ENCODE peak calls at places on chromosomes 3 and 15, in four cellular contexts. One of them, this sample, is unnamed.

GRCh38 chr3:133568294-133569014 is 5.0 kb upstream of the CDV3 start:
- DNase-seq in stimulated activated CD4-positive, alpha-beta T cell treated with anti-CD3 and anti-CD28 coated beads, Interleukin-1b, Interleukin-23, amount 100 ng/mL, for 48 hours: no peak
- DNase-seq in psoas muscle: no peak
- DNase-seq in thyroid gland: no peak
- DNase-seq in this sample: no peak

GRCh38 chr3:46607603-46608028 is 4.7 kb upstream of the FAM240A start:
- DNase-seq in thyroid gland: no peak
- DNase-seq in psoas muscle: peak; percentile 57
- DNase-seq in stimulated activated CD4-positive, alpha-beta T cell treated with anti-CD3 and anti-CD28 coated beads, Interleukin-1b, Interleukin-23, amount 100 ng/mL, for 48 hours: no peak
- DNase-seq in this sample: no peak

GRCh38 chr15:51030649-51031316 is 63.9 kb downstream of the TNFAIP8L3 start:
- DNase-seq in thyroid gland: peak; percentile 65
- DNase-seq in stimulated activated CD4-positive, alpha-beta T cell treated with anti-CD3 and anti-CD28 coated beads, Interleukin-1b, Interleukin-23, amount 100 ng/mL, for 48 hours: no peak
- DNase-seq in psoas muscle: no peak
- DNase-seq in this sample: no peak

GRCh38 chr3:127675651-127676391 is 3.1 kb downstream of the ABTB1 start:
- DNase-seq in stimulated activated CD4-positive, alpha-beta T cell treated with anti-CD3 and anti-CD28 coated beads, Interleukin-1b, Interleukin-23, amount 100 ng/mL, for 48 hours: no peak
- DNase-seq in thyroid gland: peak; percentile 1
- DNase-seq in psoas muscle: peak; percentile 50
- DNase-seq in this sample: peak; percentile 1

GRCh38 chr3:32542807-32543206 is 27.9 kb downstream of the DYNC1LI1 start:
- DNase-seq in psoas muscle: no peak
- DNase-seq in thyroid gland: no peak
- DNase-seq in stimulated activated CD4-positive, alpha-beta T cell treated with anti-CD3 and anti-CD28 coated beads, Interleukin-1b, Interleukin-23, amount 100 ng/mL, for 48 hours: no peak
- DNase-seq in this sample: no peak

GRCh38 chr15:35740761-35741160 is 194.8 kb upstream of the DPH6 start:
- DNase-seq in psoas muscle: no peak
- DNase-seq in stimulated activated CD4-positive, alpha-beta T cell treated with anti-CD3 and anti-CD28 coated beads, Interleukin-1b, Interleukin-23, amount 100 ng/mL, for 48 hours: no peak
- DNase-seq in thyroid gland: no peak
- DNase-seq in this sample: no peak

GRCh38 chr3:23712656-23713559 is 92.8 kb upstream of the UBE2E1 start:
- DNase-seq in psoas muscle: peak; percentile 80
- DNase-seq in thyroid gland: peak; percentile 38
- DNase-seq in stimulated activated CD4-positive, alpha-beta T cell treated with anti-CD3 and anti-CD28 coated beads, Interleukin-1b, Interleukin-23, amount 100 ng/mL, for 48 hours: no peak
- DNase-seq in this sample: no peak

GRCh38 chr3:132256984-132257383 is 60.2 kb upstream of the ACP3 start:
- DNase-seq in stimulated activated CD4-positive, alpha-beta T cell treated with anti-CD3 and anti-CD28 coated beads, Interleukin-1b, Interleukin-23, amount 100 ng/mL, for 48 hours: no peak
- DNase-seq in thyroid gland: peak; percentile 54
- DNase-seq in psoas muscle: no peak
- DNase-seq in this sample: no peak

GRCh38 chr3:150074697-150075416 is 104.2 kb upstream of the PFN2 start:
- DNase-seq in thyroid gland: no peak
- DNase-seq in psoas muscle: no peak
- DNase-seq in stimulated activated CD4-positive, alpha-beta T cell treated with anti-CD3 and anti-CD28 coated beads, Interleukin-1b, Interleukin-23, amount 100 ng/mL, for 48 hours: no peak
- DNase-seq in this sample: no peak

GRCh38 chr3:10335190-10335738 is 14.4 kb upstream of the SEC13 start:
- DNase-seq in thyroid gland: no peak
- DNase-seq in psoas muscle: peak; percentile 32
- DNase-seq in stimulated activated CD4-positive, alpha-beta T cell treated with anti-CD3 and anti-CD28 coated beads, Interleukin-1b, Interleukin-23, amount 100 ng/mL, for 48 hours: no peak
- DNase-seq in this sample: no peak

GRCh38 chr15:47351501-47351900 is 365.8 kb upstream of the SEMA6D start:
- DNase-seq in thyroid gland: no peak
- DNase-seq in stimulated activated CD4-positive, alpha-beta T cell treated with anti-CD3 and anti-CD28 coated beads, Interleukin-1b, Interleukin-23, amount 100 ng/mL, for 48 hours: no peak
- DNase-seq in psoas muscle: no peak
- DNase-seq in this sample: no peak

GRCh38 chr3:115922681-115923347 is 299.5 kb downstream of the GAP43 start:
- DNase-seq in psoas muscle: no peak
- DNase-seq in stimulated activated CD4-positive, alpha-beta T cell treated with anti-CD3 and anti-CD28 coated beads, Interleukin-1b, Interleukin-23, amount 100 ng/mL, for 48 hours: no peak
- DNase-seq in thyroid gland: no peak
- DNase-seq in this sample: no peak

GRCh38 chr3:133840055-133840737 is 34.6 kb downstream of the SRPRB start:
- DNase-seq in stimulated activated CD4-positive, alpha-beta T cell treated with anti-CD3 and anti-CD28 coated beads, Interleukin-1b, Interleukin-23, amount 100 ng/mL, for 48 hours: no peak
- DNase-seq in psoas muscle: no peak
- DNase-seq in thyroid gland: no peak
- DNase-seq in this sample: no peak

GRCh38 chr3:31882431-31882830 is 98.6 kb downstream of the OSBPL10 start:
- DNase-seq in stimulated activated CD4-positive, alpha-beta T cell treated with anti-CD3 and anti-CD28 coated beads, Interleukin-1b, Interleukin-23, amount 100 ng/mL, for 48 hours: no peak
- DNase-seq in psoas muscle: no peak
- DNase-seq in thyroid gland: no peak
- DNase-seq in this sample: no peak

GRCh38 chr3:158775801-158776399 is 26.0 kb upstream of the MFSD1 start:
- DNase-seq in stimulated activated CD4-positive, alpha-beta T cell treated with anti-CD3 and anti-CD28 coated beads, Interleukin-1b, Interleukin-23, amount 100 ng/mL, for 48 hours: no peak
- DNase-seq in psoas muscle: no peak
- DNase-seq in thyroid gland: peak; percentile 9
- DNase-seq in this sample: no peak

GRCh38 chr3:123068227-123069020 is 1.6 kb downstream of the PDIA5 start:
- DNase-seq in stimulated activated CD4-positive, alpha-beta T cell treated with anti-CD3 and anti-CD28 coated beads, Interleukin-1b, Interleukin-23, amount 100 ng/mL, for 48 hours: no peak
- DNase-seq in thyroid gland: no peak
- DNase-seq in psoas muscle: no peak
- DNase-seq in this sample: no peak

GRCh38 chr3:61381745-61382392 is 130.6 kb upstream of the FHIT start:
- DNase-seq in psoas muscle: no peak
- DNase-seq in thyroid gland: no peak
- DNase-seq in stimulated activated CD4-positive, alpha-beta T cell treated with anti-CD3 and anti-CD28 coated beads, Interleukin-1b, Interleukin-23, amount 100 ng/mL, for 48 hours: no peak
- DNase-seq in this sample: no peak

GRCh38 chr3:76873509-76874242 is 166.2 kb upstream of the ROBO2 start:
- DNase-seq in stimulated activated CD4-positive, alpha-beta T cell treated with anti-CD3 and anti-CD28 coated beads, Interleukin-1b, Interleukin-23, amount 100 ng/mL, for 48 hours: no peak
- DNase-seq in psoas muscle: no peak
- DNase-seq in thyroid gland: no peak
- DNase-seq in this sample: no peak

GRCh38 chr3:197541756-197542539 is 13.8 kb downstream of the BDH1 start:
- DNase-seq in psoas muscle: peak; percentile 81
- DNase-seq in stimulated activated CD4-positive, alpha-beta T cell treated with anti-CD3 and anti-CD28 coated beads, Interleukin-1b, Interleukin-23, amount 100 ng/mL, for 48 hours: no peak
- DNase-seq in thyroid gland: peak; percentile 44
- DNase-seq in this sample: no peak

GRCh38 chr15:101579766-101580165 is 72.4 kb downstream of the TM2D3 start:
- DNase-seq in stimulated activated CD4-positive, alpha-beta T cell treated with anti-CD3 and anti-CD28 coated beads, Interleukin-1b, Interleukin-23, amount 100 ng/mL, for 48 hours: no peak
- DNase-seq in thyroid gland: no peak
- DNase-seq in psoas muscle: no peak
- DNase-seq in this sample: no peak

GRCh38 chr3:169420429-169420828 is 243.1 kb downstream of the MECOM start:
- DNase-seq in thyroid gland: no peak
- DNase-seq in stimulated activated CD4-positive, alpha-beta T cell treated with anti-CD3 and anti-CD28 coated beads, Interleukin-1b, Interleukin-23, amount 100 ng/mL, for 48 hours: no peak
- DNase-seq in psoas muscle: no peak
- DNase-seq in this sample: no peak

GRCh38 chr3:46612324-46612723 is at the start of gene FAM240A:
- DNase-seq in psoas muscle: peak; percentile 51
- DNase-seq in stimulated activated CD4-positive, alpha-beta T cell treated with anti-CD3 and anti-CD28 coated beads, Interleukin-1b, Interleukin-23, amount 100 ng/mL, for 48 hours: no peak
- DNase-seq in thyroid gland: peak; percentile 84
- DNase-seq in this sample: no peak

GRCh38 chr15:84924074-84924700 is 39.7 kb downstream of the SLC28A1 start:
- DNase-seq in thyroid gland: no peak
- DNase-seq in psoas muscle: no peak
- DNase-seq in stimulated activated CD4-positive, alpha-beta T cell treated with anti-CD3 and anti-CD28 coated beads, Interleukin-1b, Interleukin-23, amount 100 ng/mL, for 48 hours: no peak
- DNase-seq in this sample: no peak

GRCh38 chr3:53599780-53600179 is 105.4 kb downstream of the CACNA1D start:
- DNase-seq in stimulated activated CD4-positive, alpha-beta T cell treated with anti-CD3 and anti-CD28 coated beads, Interleukin-1b, Interleukin-23, amount 100 ng/mL, for 48 hours: no peak
- DNase-seq in psoas muscle: no peak
- DNase-seq in thyroid gland: no peak
- DNase-seq in this sample: no peak

GRCh38 chr15:83081256-83082014 is 14.4 kb upstream of the BTBD1 start:
- DNase-seq in psoas muscle: no peak
- DNase-seq in stimulated activated CD4-positive, alpha-beta T cell treated with anti-CD3 and anti-CD28 coated beads, Interleukin-1b, Interleukin-23, amount 100 ng/mL, for 48 hours: no peak
- DNase-seq in thyroid gland: no peak
- DNase-seq in this sample: no peak

GRCh38 chr15:91552555-91552954 is 301.0 kb upstream of the SLCO3A1 start:
- DNase-seq in thyroid gland: no peak
- DNase-seq in stimulated activated CD4-positive, alpha-beta T cell treated with anti-CD3 and anti-CD28 coated beads, Interleukin-1b, Interleukin-23, amount 100 ng/mL, for 48 hours: no peak
- DNase-seq in psoas muscle: no peak
- DNase-seq in this sample: no peak

GRCh38 chr15:47374222-47374621 is 343.1 kb upstream of the SEMA6D start:
- DNase-seq in thyroid gland: no peak
- DNase-seq in psoas muscle: no peak
- DNase-seq in stimulated activated CD4-positive, alpha-beta T cell treated with anti-CD3 and anti-CD28 coated beads, Interleukin-1b, Interleukin-23, amount 100 ng/mL, for 48 hours: no peak
- DNase-seq in this sample: no peak

GRCh38 chr3:189123595-189124387 is 48.0 kb upstream of the TPRG1 start:
- DNase-seq in stimulated activated CD4-positive, alpha-beta T cell treated with anti-CD3 and anti-CD28 coated beads, Interleukin-1b, Interleukin-23, amount 100 ng/mL, for 48 hours: no peak
- DNase-seq in thyroid gland: peak; percentile 92
- DNase-seq in psoas muscle: peak; percentile 59
- DNase-seq in this sample: no peak

GRCh38 chr3:105957722-105958121 is 88.9 kb upstream of the CBLB start:
- DNase-seq in psoas muscle: no peak
- DNase-seq in thyroid gland: no peak
- DNase-seq in stimulated activated CD4-positive, alpha-beta T cell treated with anti-CD3 and anti-CD28 coated beads, Interleukin-1b, Interleukin-23, amount 100 ng/mL, for 48 hours: no peak
- DNase-seq in this sample: no peak

GRCh38 chr3:15645740-15646490 is 44.4 kb downstream of the BTD start:
- DNase-seq in stimulated activated CD4-positive, alpha-beta T cell treated with anti-CD3 and anti-CD28 coated beads, Interleukin-1b, Interleukin-23, amount 100 ng/mL, for 48 hours: no peak
- DNase-seq in thyroid gland: no peak
- DNase-seq in psoas muscle: peak; percentile 90
- DNase-seq in this sample: no peak

GRCh38 chr3:72127843-72128242 is 342.9 kb upstream of the PROK2 start:
- DNase-seq in thyroid gland: no peak
- DNase-seq in stimulated activated CD4-positive, alpha-beta T cell treated with anti-CD3 and anti-CD28 coated beads, Interleukin-1b, Interleukin-23, amount 100 ng/mL, for 48 hours: no peak
- DNase-seq in psoas muscle: no peak
- DNase-seq in this sample: no peak

GRCh38 chr15:74725845-74726773 is 781 bp upstream of the CYP1A1 start:
- DNase-seq in stimulated activated CD4-positive, alpha-beta T cell treated with anti-CD3 and anti-CD28 coated beads, Interleukin-1b, Interleukin-23, amount 100 ng/mL, for 48 hours: peak; percentile 40
- DNase-seq in psoas muscle: peak; percentile 70
- DNase-seq in thyroid gland: peak; percentile 33
- DNase-seq in this sample: peak; percentile 67

GRCh38 chr3:28934135-28934813 is 346.6 kb upstream of the RBMS3 start:
- DNase-seq in stimulated activated CD4-positive, alpha-beta T cell treated with anti-CD3 and anti-CD28 coated beads, Interleukin-1b, Interleukin-23, amount 100 ng/mL, for 48 hours: no peak
- DNase-seq in thyroid gland: no peak
- DNase-seq in psoas muscle: no peak
- DNase-seq in this sample: no peak

GRCh38 chr3:195237981-195238625 is 32.9 kb downstream of the XXYLT1 start:
- DNase-seq in psoas muscle: peak; percentile 42
- DNase-seq in stimulated activated CD4-positive, alpha-beta T cell treated with anti-CD3 and anti-CD28 coated beads, Interleukin-1b, Interleukin-23, amount 100 ng/mL, for 48 hours: no peak
- DNase-seq in thyroid gland: no peak
- DNase-seq in this sample: no peak

GRCh38 chr3:73547427-73548036 is 77.2 kb downstream of the PDZRN3 start:
- DNase-seq in psoas muscle: no peak
- DNase-seq in thyroid gland: no peak
- DNase-seq in stimulated activated CD4-positive, alpha-beta T cell treated with anti-CD3 and anti-CD28 coated beads, Interleukin-1b, Interleukin-23, amount 100 ng/mL, for 48 hours: no peak
- DNase-seq in this sample: no peak

GRCh38 chr3:14312375-14312774 is 90.0 kb upstream of the SLC6A6 start:
- DNase-seq in stimulated activated CD4-positive, alpha-beta T cell treated with anti-CD3 and anti-CD28 coated beads, Interleukin-1b, Interleukin-23, amount 100 ng/mL, for 48 hours: no peak
- DNase-seq in thyroid gland: no peak
- DNase-seq in psoas muscle: no peak
- DNase-seq in this sample: no peak

GRCh38 chr3:192445768-192446644 is 281.3 kb downstream of the FGF12 start:
- DNase-seq in thyroid gland: no peak
- DNase-seq in stimulated activated CD4-positive, alpha-beta T cell treated with anti-CD3 and anti-CD28 coated beads, Interleukin-1b, Interleukin-23, amount 100 ng/mL, for 48 hours: no peak
- DNase-seq in psoas muscle: no peak
- DNase-seq in this sample: no peak

GRCh38 chr3:152236741-152237140 is 32.0 kb upstream of the MBNL1 start:
- DNase-seq in psoas muscle: no peak
- DNase-seq in thyroid gland: no peak
- DNase-seq in stimulated activated CD4-positive, alpha-beta T cell treated with anti-CD3 and anti-CD28 coated beads, Interleukin-1b, Interleukin-23, amount 100 ng/mL, for 48 hours: no peak
- DNase-seq in this sample: no peak

This sample was measured in stimulated activated naive CD8-positive, alpha-beta T cell treated with anti-CD3 and anti-CD28 coated beads, Interleukin-15, Interleukin-2, amounts not matched to agents 100 U/mL and 50 U/mL, for 24 hours.